ENCODE peak calls at places on chromosome 18, in four cellular contexts. L is K562, O is A549, S is HepG2. Z is an unnamed sample.
A peak's percentile ranks its signal among the peaks of the same experiment; 100 is the strongest.

GRCh38 chr18:77517901-77518300 is 268.3 kb downstream of the GALR1 start:
- DNase-seq in L (no peak), O (no peak), S (no peak), Z (no peak)

GRCh38 chr18:45251236-45251635 is 364.0 kb upstream of the SLC14A2 start:
- DNase-seq in L (no peak), O (no peak), S (no peak), Z (no peak)

GRCh38 chr18:79525556-79526467 is 130.1 kb downstream of the NFATC1 start:
- DNase-seq in L (no peak), O (no peak), S (no peak), Z (no peak)

GRCh38 chr18:25360301-25360899 is 8.4 kb upstream of the ZNF521 start:
- DNase-seq in L (no peak), O (no peak), S (no peak), Z (no peak)

GRCh38 chr18:47244041-47244440 is 7.4 kb downstream of the SKOR2 start:
- DNase-seq in L (no peak), O (no peak), S (no peak), Z (no peak)

GRCh38 chr18:35077937-35078336 is 36.7 kb downstream of the MAPRE2 start:
- DNase-seq in L (no peak), O (no peak), S (no peak), Z (peak; percentile 18)

GRCh38 chr18:22643731-22644130 is 226.0 kb upstream of the CTAGE1 start:
- DNase-seq in L (no peak), O (no peak), S (no peak), Z (peak; percentile 12)

GRCh38 chr18:77267957-77268356 is 18.3 kb downstream of the GALR1 start:
- DNase-seq in L (no peak), O (no peak), S (no peak), Z (no peak)

GRCh38 chr18:24397694-24398365 is at the start of gene OSBPL1A:
- DNase-seq in L (peak; percentile 92), O (peak; percentile 69), S (peak; percentile 28), Z (peak; percentile 85)

GRCh38 chr18:46332956-46333355 is 228.8 kb downstream of the HAUS1 start:
- DNase-seq in L (no peak), O (no peak), S (no peak), Z (no peak)

GRCh38 chr18:29169599-29169998 is 992.7 kb upstream of the CDH2 start:
- DNase-seq in L (no peak), O (no peak), S (no peak), Z (no peak)

GRCh38 chr18:76620326-76620813 is 125.3 kb upstream of the ZNF516 start:
- DNase-seq in L (peak; percentile 8), O (no peak), S (no peak), Z (peak; percentile 77)

GRCh38 chr18:36760598-36760997 is 68.2 kb downstream of the TPGS2 start:
- DNase-seq in L (no peak), O (no peak), S (no peak), Z (no peak)

GRCh38 chr18:59743561-59743960 is 46.3 kb upstream of the CCBE1 start:
- DNase-seq in L (no peak), O (no peak), S (no peak), Z (peak; percentile 67)

GRCh38 chr18:59740131-59740530 is 42.9 kb upstream of the CCBE1 start:
- DNase-seq in L (no peak), O (no peak), S (no peak), Z (no peak)

GRCh38 chr18:59748628-59749360 is 51.6 kb upstream of the CCBE1 start:
- DNase-seq in L (no peak), O (no peak), S (no peak), Z (peak; percentile 93)

GRCh38 chr18:59742325-59743111 is 45.3 kb upstream of the CCBE1 start:
- DNase-seq in L (no peak), O (no peak), S (no peak), Z (peak; percentile 62)

GRCh38 chr18:59744271-59744721 is 47.1 kb upstream of the CCBE1 start:
- DNase-seq in L (no peak), O (no peak), S (no peak), Z (peak; percentile 96)
- TF ChIP-seq MAZ in L (no peak), O (no peak), S (no peak), Z (no peak)

DNA sequence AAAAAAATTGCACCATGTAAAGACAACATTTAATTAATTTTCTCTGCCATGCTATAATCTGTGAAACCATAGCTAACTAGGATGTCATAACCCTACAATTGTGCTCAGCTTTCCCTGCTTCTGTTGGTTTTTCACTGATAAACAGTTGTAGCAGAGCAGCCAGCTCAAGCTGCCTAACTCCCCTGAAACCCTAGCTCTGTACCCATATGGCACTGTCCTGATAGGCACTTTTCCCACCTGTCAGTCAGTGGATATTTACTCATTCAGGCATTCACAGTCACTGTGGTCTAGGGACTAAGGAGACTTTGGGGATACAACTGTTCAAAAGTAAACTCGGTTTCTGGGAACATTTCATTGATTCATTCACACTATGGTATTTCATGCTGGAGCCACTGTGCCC is 407.0 kb downstream of the DSEL start:
- DNase-seq in L (no peak), O (no peak), S (no peak), Z (no peak)
- TF ChIP-seq MAZ in L (no peak), O (no peak), S (no peak), Z (no peak)

GRCh38 chr18:48879008-48879431 is 71.7 kb downstream of the SMAD7 start:
- DNase-seq in L (no peak), O (no peak), S (no peak), Z (no peak)
- TF ChIP-seq MAZ in L (no peak), O (no peak), S (no peak), Z (no peak)

DNA sequence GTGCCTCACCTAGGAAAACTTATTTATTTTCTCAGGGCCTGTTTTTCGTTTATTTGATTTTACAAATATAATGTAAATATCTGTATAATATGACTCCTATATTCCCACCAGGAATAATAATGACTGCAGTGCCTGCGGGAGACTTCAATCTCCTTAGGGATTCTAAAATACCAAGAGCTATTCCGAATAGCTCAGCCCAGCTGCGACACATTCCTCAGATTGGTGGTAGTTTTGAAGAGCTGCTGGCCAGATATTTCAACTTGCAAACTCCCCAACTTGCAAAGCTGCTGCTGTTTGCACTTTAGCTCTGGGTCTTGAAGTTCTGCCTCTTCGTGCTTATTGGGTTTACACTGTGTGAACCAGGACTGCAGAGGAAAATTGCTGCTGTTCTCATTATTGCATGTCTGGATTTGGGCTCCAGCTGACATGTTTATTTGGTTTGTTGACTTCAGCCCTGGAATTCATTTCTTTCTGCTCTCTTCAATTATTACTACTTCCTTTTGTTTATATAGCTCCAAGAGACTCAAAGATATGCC is 480.2 kb upstream of the CHST9 start:
- DNase-seq in L (no peak), O (no peak), S (no peak), Z (no peak)
- TF ChIP-seq MAZ in L (no peak), O (no peak), S (no peak), Z (no peak)

Z was measured in IMR-90.